ENCODE peak calls at places on chromosomes 16 and 17, in seven cellular contexts. A is endothelial cell of umbilical vein, Q is IMR-90, I is PC-3, S is HepG2, N is neural progenitor cell, C is H9. K is an unnamed sample.

GRCh38 chr16:19980866-19981265 is 92.8 kb downstream of the GPR139 start:
- DNase-seq in N (peak; percentile 60), Q (peak; percentile 3), A (peak; percentile 11), I (peak; percentile 15), S (peak; percentile 34), C (peak; percentile 54), K (no peak)

GRCh38 chr17:16950488-16950887 is 21.4 kb downstream of the TNFRSF13B start:
- DNase-seq in S (no peak), I (no peak), C (no peak), Q (no peak), N (no peak), A (no peak), K (no peak)

GRCh38 chr16:86490859-86491642 is 19.3 kb upstream of the FOXF1 start:
- DNase-seq in N (no peak), C (no peak), S (no peak), A (no peak), I (peak; percentile 15), Q (peak; percentile 52), K (no peak)

GRCh38 chr17:68344701-68345136 is 53.4 kb downstream of the ARSG start:
- DNase-seq in S (no peak), Q (no peak), C (no peak), A (no peak), I (no peak), N (peak; percentile 69), K (no peak)

GRCh38 chr17:47704781-47705180 is 10.8 kb downstream of the TBKBP1 start:
- DNase-seq in S (no peak), C (no peak), N (no peak), Q (no peak), A (no peak), I (no peak), K (no peak)

GRCh38 chr17:59492091-59492451 is 73.3 kb upstream of the DHX40 start:
- DNase-seq in N (no peak), S (no peak), A (no peak), C (no peak), Q (no peak), I (peak; percentile 21), K (no peak)

GRCh38 chr16:8996891-8997290 is 33.2 kb upstream of the USP7 start:
- DNase-seq in A (no peak), C (peak; percentile 49), I (no peak), S (peak; percentile 50), Q (no peak), N (no peak), K (peak; percentile 65)

GRCh38 chr17:64159051-64159590 is 29.2 kb upstream of the ERN1 start:
- DNase-seq in I (no peak), Q (no peak), S (no peak), N (peak; percentile 37), C (no peak), A (no peak), K (no peak)

GRCh38 chr16:26530584-26531289 is 536.0 kb upstream of the C16orf82 start:
- DNase-seq in I (no peak), A (no peak), Q (no peak), N (no peak), S (peak; percentile 11), C (no peak), K (no peak)

GRCh38 chr16:85412911-85413520 is 200.1 kb upstream of the GSE1 start:
- DNase-seq in N (no peak), A (no peak), C (no peak), I (no peak), Q (no peak), S (no peak), K (no peak)

GRCh38 chr17:33948299-33948698 is 306.8 kb upstream of the CCL2 start:
- DNase-seq in C (no peak), Q (no peak), I (no peak), N (no peak), S (no peak), A (no peak), K (no peak)

GRCh38 chr17:76193616-76194015 is 46.7 kb downstream of the RNF157 start:
- DNase-seq in A (no peak), C (no peak), N (peak; percentile 48), Q (no peak), S (no peak), I (no peak), K (no peak)

GRCh38 chr17:31802502-31802901 is 56.5 kb downstream of the COPRS start:
- DNase-seq in N (no peak), A (no peak), C (no peak), Q (no peak), I (no peak), S (no peak), K (peak; percentile 52)

GRCh38 chr17:29042679-29043538 is at the start of gene PIPOX:
- DNase-seq in N (peak; percentile 92), S (peak; percentile 90), I (no peak), Q (peak; percentile 15), C (peak; percentile 96), A (peak; percentile 54), K (peak; percentile 62)

GRCh38 chr17:5832886-5833285 is 237.3 kb upstream of the WSCD1 start:
- DNase-seq in A (peak; percentile 87), I (peak; percentile 83), N (peak; percentile 16), C (peak; percentile 29), Q (peak; percentile 83), S (peak; percentile 37), K (no peak)

GRCh38 chr17:6853764-6854442 is 22.4 kb upstream of the TEKT1 start:
- DNase-seq in S (peak; percentile 82), A (no peak), C (peak; percentile 91), N (peak; percentile 52), I (peak; percentile 72), Q (no peak), K (no peak)

GRCh38 chr17:29613856-29614255 is 8.9 kb downstream of the CORO6 start:
- DNase-seq in A (no peak), C (no peak), Q (no peak), N (no peak), S (no peak), I (no peak), K (no peak)

GRCh38 chr17:3754458-3755334 is 31.0 kb downstream of the HASPIN start:
- DNase-seq in N (peak; percentile 95), A (no peak), C (peak; percentile 100), Q (no peak), S (no peak), I (peak; percentile 93), K (no peak)

DNA sequence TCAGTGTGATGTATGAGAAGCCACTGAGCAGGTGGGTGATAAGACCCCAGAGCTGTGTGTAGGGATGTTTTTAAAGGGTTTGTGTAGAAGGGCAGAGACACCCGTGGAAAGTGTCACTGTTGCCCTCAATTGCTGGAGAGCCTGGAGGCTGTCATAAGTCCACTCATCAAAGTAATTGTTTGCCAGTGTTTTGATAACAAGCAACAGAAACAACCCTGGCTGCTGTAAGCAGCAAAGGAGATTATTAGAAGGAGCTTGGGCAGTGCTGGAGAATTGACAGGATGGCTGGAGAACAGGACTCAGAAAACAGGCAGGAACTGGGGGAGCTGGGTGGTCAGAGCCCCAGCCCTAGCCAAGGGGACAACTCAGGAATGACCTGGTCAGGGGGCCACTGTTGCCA is 119.6 kb downstream of the CCDC182 start:
- DNase-seq in Q (no peak), A (no peak), I (no peak), N (no peak), S (no peak), C (no peak), K (no peak)
- H3K4me1 ChIP-seq in Q (peaks cover 10% of the 10 kb centered on the region), A (peaks cover 13% of the 10 kb centered on the region), I (peaks cover 8% of the 10 kb centered on the region), N (peaks cover 5% of the 10 kb centered on the region), S (peaks cover 17% of the 10 kb centered on the region), C (no peaks in the 10 kb centered on the region), K (peaks cover 98% of the 10 kb centered on the region)

GRCh38 chr16:50252082-50252611 is 14.2 kb upstream of the ADCY7 start:
- DNase-seq in C (no peak), S (no peak), Q (no peak), I (no peak), N (no peak), A (no peak), K (no peak)
- H3K9ac ChIP-seq in C (no peak overlapping the region), S (no peak overlapping the region), Q (no peak overlapping the region), I (peak overlapping the region; percentile 56), N (no peak overlapping the region), A (no peak overlapping the region), K (no peak overlapping the region)

GRCh38 chr17:1004769-1005295 is 7.9 kb downstream of the TIMM22 start:
- DNase-seq in I (no peak), N (no peak), Q (no peak), S (no peak), C (no peak), A (no peak), K (no peak)

GRCh38 chr17:1003633-1003971 is 6.7 kb downstream of the TIMM22 start:
- DNase-seq in N (no peak), I (no peak), C (no peak), S (no peak), A (no peak), Q (no peak), K (no peak)

GRCh38 chr17:1002771-1003555 is 6.0 kb downstream of the TIMM22 start:
- DNase-seq in A (peak; percentile 92), S (no peak), C (no peak), Q (peak; percentile 89), I (no peak), N (no peak), K (no peak)

GRCh38 chr17:1005361-1005946 is 8.5 kb downstream of the TIMM22 start:
- DNase-seq in S (no peak), I (no peak), C (no peak), A (peak; percentile 93), Q (peak; percentile 54), N (no peak), K (no peak)

GRCh38 chr17:1003972-1004768 is 7.2 kb downstream of the TIMM22 start:
- DNase-seq in S (no peak), I (peak; percentile 13), A (peak; percentile 58), N (no peak), C (no peak), Q (no peak), K (no peak)
- H3K4me1 ChIP-seq in S (peaks cover 31% of the 10 kb centered on the region), I (no peaks in the 10 kb centered on the region), A (peaks cover 65% of the 10 kb centered on the region), N (no peaks in the 10 kb centered on the region), C (no peaks in the 10 kb centered on the region), Q (peaks cover 46% of the 10 kb centered on the region), K (peaks cover 4% of the 10 kb centered on the region)

GRCh38 chr16:67644038-67644437 is 906 bp upstream of the CARMIL2 start:
- DNase-seq in A (no peak), I (no peak), C (no peak), N (no peak), Q (no peak), S (no peak), K (no peak)
- H3K9ac ChIP-seq in A (no peak overlapping the region), I (no peak overlapping the region), C (no peak overlapping the region), N (no peak overlapping the region), Q (no peak overlapping the region), S (no peak overlapping the region), K (peak overlapping the region; percentile 86)